ENCODE peak calls at places on chromosomes 1 and 21, in five cellular contexts. One of them, this sample, is unnamed.

GRCh38 chr1:8545078-8545477 is 227.2 kb downstream of the SLC45A1 start:
- DNase-seq in fibroblast of mammary gland: no peak
- DNase-seq in RWPE1: peak; percentile 41
- DNase-seq in colonic mucosa: no peak
- DNase-seq in uterus: no peak
- DNase-seq in this sample: peak; percentile 12

GRCh38 chr1:202551683-202552082 is 158.6 kb downstream of the SYT2 start:
- DNase-seq in fibroblast of mammary gland: no peak
- DNase-seq in RWPE1: no peak
- DNase-seq in colonic mucosa: no peak
- DNase-seq in uterus: no peak
- DNase-seq in this sample: no peak

GRCh38 chr1:8122477-8123407 is 96.6 kb upstream of the ERRFI1 start:
- DNase-seq in fibroblast of mammary gland: peak; percentile 60
- DNase-seq in RWPE1: no peak
- DNase-seq in colonic mucosa: no peak
- DNase-seq in uterus: peak; percentile 56
- DNase-seq in this sample: peak; percentile 64

GRCh38 chr1:88175120-88175630 is 508.9 kb upstream of the PKN2 start:
- DNase-seq in fibroblast of mammary gland: no peak
- DNase-seq in RWPE1: no peak
- DNase-seq in colonic mucosa: no peak
- DNase-seq in uterus: no peak
- DNase-seq in this sample: no peak

GRCh38 chr1:187264995-187265602 is 436.4 kb downstream of the PLA2G4A start:
- DNase-seq in fibroblast of mammary gland: peak; percentile 44
- DNase-seq in RWPE1: peak; percentile 58
- DNase-seq in colonic mucosa: no peak
- DNase-seq in uterus: no peak
- DNase-seq in this sample: peak; percentile 15

GRCh38 chr1:31532114-31532644 is 44.1 kb upstream of the TINAGL1 start:
- DNase-seq in fibroblast of mammary gland: no peak
- DNase-seq in RWPE1: no peak
- DNase-seq in colonic mucosa: no peak
- DNase-seq in uterus: no peak
- DNase-seq in this sample: no peak

GRCh38 chr1:24849653-24850295 is 80.3 kb downstream of the RUNX3 start:
- DNase-seq in fibroblast of mammary gland: peak; percentile 35
- DNase-seq in RWPE1: no peak
- DNase-seq in colonic mucosa: peak; percentile 40
- DNase-seq in uterus: no peak
- DNase-seq in this sample: no peak

GRCh38 chr1:17866451-17867029 is 111.4 kb downstream of the ACTL8 start:
- DNase-seq in fibroblast of mammary gland: peak; percentile 95
- DNase-seq in RWPE1: peak; percentile 81
- DNase-seq in colonic mucosa: no peak
- DNase-seq in uterus: no peak
- DNase-seq in this sample: peak; percentile 91

GRCh38 chr1:156499703-156500577 is 635 bp downstream of the MEF2D start:
- DNase-seq in fibroblast of mammary gland: peak; percentile 51
- DNase-seq in RWPE1: no peak
- DNase-seq in colonic mucosa: peak; percentile 73
- DNase-seq in uterus: peak; percentile 72
- DNase-seq in this sample: no peak

GRCh38 chr1:45589861-45590260 is 6.0 kb downstream of the NASP start:
- DNase-seq in fibroblast of mammary gland: no peak
- DNase-seq in RWPE1: peak; percentile 10
- DNase-seq in colonic mucosa: no peak
- DNase-seq in uterus: no peak
- DNase-seq in this sample: no peak

GRCh38 chr1:201593200-201593828 is 54.4 kb downstream of the NAV1 start:
- DNase-seq in fibroblast of mammary gland: peak; percentile 100
- DNase-seq in RWPE1: peak; percentile 90
- DNase-seq in colonic mucosa: peak; percentile 47
- DNase-seq in uterus: peak; percentile 77
- DNase-seq in this sample: peak; percentile 94

GRCh38 chr1:91809267-91809666 is 76.7 kb downstream of the TGFBR3 start:
- DNase-seq in fibroblast of mammary gland: peak; percentile 72
- DNase-seq in RWPE1: no peak
- DNase-seq in colonic mucosa: no peak
- DNase-seq in uterus: no peak
- DNase-seq in this sample: peak; percentile 36

GRCh38 chr1:233470738-233471499 is 143.0 kb upstream of the KCNK1 start:
- DNase-seq in fibroblast of mammary gland: no peak
- DNase-seq in RWPE1: no peak
- DNase-seq in colonic mucosa: no peak
- DNase-seq in uterus: no peak
- DNase-seq in this sample: no peak

GRCh38 chr1:3352952-3353331 is 101.5 kb upstream of the ARHGEF16 start:
- DNase-seq in fibroblast of mammary gland: peak; percentile 52
- DNase-seq in RWPE1: no peak
- DNase-seq in colonic mucosa: peak; percentile 68
- DNase-seq in uterus: peak; percentile 86
- DNase-seq in this sample: no peak

GRCh38 chr1:244080343-244080929 is 29.4 kb downstream of the ZBTB18 start:
- DNase-seq in fibroblast of mammary gland: no peak
- DNase-seq in RWPE1: no peak
- DNase-seq in colonic mucosa: no peak
- DNase-seq in uterus: no peak
- DNase-seq in this sample: no peak

GRCh38 chr1:224057461-224058199 is 56.3 kb upstream of the FBXO28 start:
- DNase-seq in fibroblast of mammary gland: no peak
- DNase-seq in RWPE1: peak; percentile 42
- DNase-seq in colonic mucosa: no peak
- DNase-seq in uterus: no peak
- DNase-seq in this sample: no peak

GRCh38 chr1:87334351-87335174 is 5.9 kb downstream of the LMO4 start:
- DNase-seq in fibroblast of mammary gland: peak; percentile 61
- DNase-seq in RWPE1: peak; percentile 30
- DNase-seq in colonic mucosa: peak; percentile 39
- DNase-seq in uterus: peak; percentile 18
- DNase-seq in this sample: peak; percentile 24

GRCh38 chr21:45309069-45309521 is 21.4 kb upstream of the POFUT2 start:
- DNase-seq in fibroblast of mammary gland: peak; percentile 72
- DNase-seq in RWPE1: no peak
- DNase-seq in colonic mucosa: peak; percentile 65
- DNase-seq in uterus: peak; percentile 73
- DNase-seq in this sample: no peak

GRCh38 chr1:233916706-233917105 is 12.2 kb downstream of the SLC35F3 start:
- DNase-seq in fibroblast of mammary gland: no peak
- DNase-seq in RWPE1: peak; percentile 29
- DNase-seq in colonic mucosa: no peak
- DNase-seq in uterus: no peak
- DNase-seq in this sample: no peak

GRCh38 chr1:151106891-151107290 is 36.3 kb downstream of the GABPB2 start:
- DNase-seq in fibroblast of mammary gland: peak; percentile 69
- DNase-seq in RWPE1: peak; percentile 70
- DNase-seq in colonic mucosa: no peak
- DNase-seq in uterus: no peak
- DNase-seq in this sample: peak; percentile 45

GRCh38 chr1:155125946-155126493 is 1.7 kb upstream of the EFNA1 start:
- DNase-seq in fibroblast of mammary gland: peak; percentile 19
- DNase-seq in RWPE1: no peak
- DNase-seq in colonic mucosa: peak; percentile 95
- DNase-seq in uterus: peak; percentile 75
- DNase-seq in this sample: no peak

GRCh38 chr1:29688477-29689365 is 452.4 kb downstream of the PTPRU start:
- DNase-seq in fibroblast of mammary gland: peak; percentile 69
- DNase-seq in RWPE1: peak; percentile 27
- DNase-seq in colonic mucosa: no peak
- DNase-seq in uterus: no peak
- DNase-seq in this sample: peak; percentile 76

GRCh38 chr1:172321429-172321828 is 99.1 kb upstream of the C1orf105 start:
- DNase-seq in fibroblast of mammary gland: peak; percentile 74
- DNase-seq in RWPE1: no peak
- DNase-seq in colonic mucosa: no peak
- DNase-seq in uterus: no peak
- DNase-seq in this sample: peak; percentile 37

GRCh38 chr1:238642231-238642630 is 744.1 kb upstream of the CHRM3 start:
- DNase-seq in fibroblast of mammary gland: peak; percentile 55
- DNase-seq in RWPE1: no peak
- DNase-seq in colonic mucosa: no peak
- DNase-seq in uterus: no peak
- DNase-seq in this sample: peak; percentile 64

GRCh38 chr1:172727956-172728603 is 69.2 kb downstream of the FASLG start:
- DNase-seq in fibroblast of mammary gland: peak; percentile 61
- DNase-seq in RWPE1: no peak
- DNase-seq in colonic mucosa: no peak
- DNase-seq in uterus: no peak
- DNase-seq in this sample: peak; percentile 38

GRCh38 chr1:165644064-165644735 is 13.2 kb downstream of the MGST3 start:
- DNase-seq in fibroblast of mammary gland: peak; percentile 22
- DNase-seq in RWPE1: no peak
- DNase-seq in colonic mucosa: no peak
- DNase-seq in uterus: no peak
- DNase-seq in this sample: peak; percentile 33

GRCh38 chr1:206784471-206784903 is 12.2 kb upstream of the IL10 start:
- DNase-seq in fibroblast of mammary gland: no peak
- DNase-seq in RWPE1: no peak
- DNase-seq in colonic mucosa: no peak
- DNase-seq in uterus: no peak
- DNase-seq in this sample: no peak

GRCh38 chr1:206503591-206504362 is 3.6 kb upstream of the RASSF5 start:
- DNase-seq in fibroblast of mammary gland: peak; percentile 100
- DNase-seq in RWPE1: peak; percentile 93
- DNase-seq in colonic mucosa: no peak
- DNase-seq in uterus: peak; percentile 40
- DNase-seq in this sample: peak; percentile 98

GRCh38 chr1:93701619-93702018 is 20.0 kb upstream of the BCAR3 start:
- DNase-seq in fibroblast of mammary gland: peak; percentile 98
- DNase-seq in RWPE1: peak; percentile 100
- DNase-seq in colonic mucosa: no peak
- DNase-seq in uterus: no peak
- DNase-seq in this sample: peak; percentile 95

GRCh38 chr1:67479146-67479891 is 49.1 kb upstream of the SERBP1 start:
- DNase-seq in fibroblast of mammary gland: peak; percentile 21
- DNase-seq in RWPE1: no peak
- DNase-seq in colonic mucosa: no peak
- DNase-seq in uterus: peak; percentile 75
- DNase-seq in this sample: no peak

GRCh38 chr1:12482999-12483398 is 135.0 kb downstream of the DHRS3 start:
- DNase-seq in fibroblast of mammary gland: no peak
- DNase-seq in RWPE1: no peak
- DNase-seq in colonic mucosa: no peak
- DNase-seq in uterus: no peak
- DNase-seq in this sample: no peak

GRCh38 chr1:206144605-206145004 is 27.4 kb upstream of the AVPR1B start:
- DNase-seq in fibroblast of mammary gland: no peak
- DNase-seq in RWPE1: no peak
- DNase-seq in colonic mucosa: no peak
- DNase-seq in uterus: no peak
- DNase-seq in this sample: no peak

GRCh38 chr1:55696181-55696580 is 481.0 kb upstream of the USP24 start:
- DNase-seq in fibroblast of mammary gland: peak; percentile 98
- DNase-seq in RWPE1: peak; percentile 29
- DNase-seq in colonic mucosa: no peak
- DNase-seq in uterus: peak; percentile 62
- DNase-seq in this sample: peak; percentile 96

GRCh38 chr1:221097479-221098281 is 218.4 kb downstream of the HLX start:
- DNase-seq in fibroblast of mammary gland: peak; percentile 99
- DNase-seq in RWPE1: no peak
- DNase-seq in colonic mucosa: no peak
- DNase-seq in uterus: no peak
- DNase-seq in this sample: peak; percentile 95

GRCh38 chr1:886760-887159 is 37.0 kb upstream of the SAMD11 start:
- DNase-seq in fibroblast of mammary gland: no peak
- DNase-seq in RWPE1: no peak
- DNase-seq in colonic mucosa: no peak
- DNase-seq in uterus: no peak
- DNase-seq in this sample: no peak

GRCh38 chr1:886311-886710 is 37.4 kb upstream of the SAMD11 start:
- DNase-seq in fibroblast of mammary gland: no peak
- DNase-seq in RWPE1: no peak
- DNase-seq in colonic mucosa: no peak
- DNase-seq in uterus: no peak
- DNase-seq in this sample: no peak

GRCh38 chr1:888297-888696 is 35.4 kb upstream of the SAMD11 start:
- DNase-seq in fibroblast of mammary gland: no peak
- DNase-seq in RWPE1: no peak
- DNase-seq in colonic mucosa: no peak
- DNase-seq in uterus: no peak
- DNase-seq in this sample: no peak

DNA sequence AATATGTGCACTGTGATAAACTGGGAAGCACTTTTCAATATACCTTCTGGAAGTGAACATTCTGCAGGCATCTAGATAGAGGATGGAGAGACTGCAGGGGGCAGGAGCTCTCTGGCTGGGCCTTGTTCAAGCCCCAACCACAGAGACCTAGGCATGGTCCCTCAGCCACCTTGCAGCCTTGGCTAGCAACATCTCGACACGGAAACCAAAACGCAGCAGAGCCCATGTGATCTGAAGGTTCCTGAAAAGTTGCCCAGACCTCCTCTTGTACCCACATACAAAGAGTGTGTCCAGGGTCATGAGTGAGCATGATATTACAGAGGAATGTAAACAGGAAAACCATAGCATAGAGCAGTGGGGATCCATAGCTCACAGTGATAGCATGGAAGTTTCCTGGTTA is 33.1 kb upstream of the SAMD11 start:
- DNase-seq in fibroblast of mammary gland: no peak
- DNase-seq in RWPE1: no peak
- DNase-seq in colonic mucosa: no peak
- DNase-seq in uterus: no peak
- DNase-seq in this sample: no peak
- TF ChIP-seq CTCF in fibroblast of mammary gland: no peak
- TF ChIP-seq CTCF in RWPE1: no peak
- TF ChIP-seq CTCF in colonic mucosa: no peak
- TF ChIP-seq CTCF in uterus: no peak
- TF ChIP-seq CTCF in this sample: no peak

GRCh38 chr21:35097525-35097924 is 48.4 kb upstream of the RUNX1 start:
- DNase-seq in fibroblast of mammary gland: no peak
- DNase-seq in RWPE1: no peak
- DNase-seq in colonic mucosa: no peak
- DNase-seq in uterus: no peak
- DNase-seq in this sample: no peak
- TF ChIP-seq CTCF in fibroblast of mammary gland: no peak
- TF ChIP-seq CTCF in RWPE1: no peak
- TF ChIP-seq CTCF in colonic mucosa: no peak
- TF ChIP-seq CTCF in uterus: no peak
- TF ChIP-seq CTCF in this sample: no peak

DNA sequence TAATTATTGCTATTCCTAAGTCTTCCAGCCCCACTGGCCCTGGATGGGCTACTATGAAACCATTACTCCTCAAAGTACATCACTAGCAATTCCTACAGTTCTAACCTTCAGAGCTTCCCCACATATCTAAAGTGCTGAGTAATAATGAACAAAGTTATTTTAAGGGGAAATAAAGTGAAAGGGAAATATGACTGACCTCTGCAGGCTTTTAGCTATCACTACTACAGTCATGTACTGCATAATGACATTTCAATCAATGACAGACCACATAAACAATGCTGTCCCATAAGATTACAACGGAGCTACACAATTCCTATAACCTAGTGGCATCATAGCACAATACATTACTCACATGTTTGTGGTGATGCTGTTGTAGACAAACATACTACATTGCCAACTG is 32.5 kb upstream of the ASPM start:
- DNase-seq in fibroblast of mammary gland: peak; percentile 57
- DNase-seq in RWPE1: no peak
- DNase-seq in colonic mucosa: no peak
- DNase-seq in uterus: no peak
- DNase-seq in this sample: peak; percentile 75
- TF ChIP-seq CTCF in fibroblast of mammary gland: peak; percentile 25
- TF ChIP-seq CTCF in RWPE1: no peak
- TF ChIP-seq CTCF in colonic mucosa: no peak
- TF ChIP-seq CTCF in uterus: no peak
- TF ChIP-seq CTCF in this sample: peak; percentile 66

GRCh38 chr1:64268653-64269557 is 65.5 kb downstream of the UBE2U start:
- DNase-seq in fibroblast of mammary gland: peak; percentile 87
- DNase-seq in RWPE1: peak; percentile 53
- DNase-seq in colonic mucosa: peak; percentile 81
- DNase-seq in uterus: peak; percentile 51
- DNase-seq in this sample: peak; percentile 73
- TF ChIP-seq CTCF in fibroblast of mammary gland: peak; percentile 84
- TF ChIP-seq CTCF in RWPE1: peak; percentile 69
- TF ChIP-seq CTCF in colonic mucosa: peak; percentile 60
- TF ChIP-seq CTCF in uterus: peak; percentile 78
- TF ChIP-seq CTCF in this sample: peak; percentile 92